ENCODE peak calls at places on chromosomes 5 and 9, in four cellular contexts. One of them, this sample, is unnamed.

GRCh38 chr5:169052207-169052606 is 248.7 kb downstream of the SLIT3 start:
- DNase-seq in HCEC 1CT: no peak
- DNase-seq in SJSA1: peak; percentile 81
- DNase-seq in IMR-90: no peak
- DNase-seq in this sample: no peak

GRCh38 chr9:112175796-112176315 is 759 bp upstream of the SUSD1 start:
- DNase-seq in HCEC 1CT: no peak
- DNase-seq in SJSA1: peak; percentile 19
- DNase-seq in IMR-90: no peak
- DNase-seq in this sample: no peak

GRCh38 chr5:98543490-98543889 is 230.0 kb upstream of the RGMB start:
- DNase-seq in HCEC 1CT: no peak
- DNase-seq in IMR-90: no peak
- DNase-seq in SJSA1: no peak
- DNase-seq in this sample: peak; percentile 14

GRCh38 chr9:10232352-10232930 is 380.4 kb downstream of the PTPRD start:
- DNase-seq in HCEC 1CT: no peak
- DNase-seq in IMR-90: peak; percentile 1
- DNase-seq in SJSA1: no peak
- DNase-seq in this sample: peak; percentile 7

GRCh38 chr5:132257131-132258101 is at the start of gene PDLIM4:
- DNase-seq in HCEC 1CT: no peak
- DNase-seq in SJSA1: peak; percentile 77
- DNase-seq in IMR-90: no peak
- DNase-seq in this sample: no peak

GRCh38 chr5:174383196-174384178 is 338.0 kb downstream of the NSG2 start:
- DNase-seq in IMR-90: peak; percentile 19
- DNase-seq in HCEC 1CT: peak; percentile 37
- DNase-seq in SJSA1: no peak
- DNase-seq in this sample: no peak

GRCh38 chr5:2180456-2180855 is 297.7 kb upstream of the IRX4 start:
- DNase-seq in IMR-90: no peak
- DNase-seq in SJSA1: no peak
- DNase-seq in HCEC 1CT: no peak
- DNase-seq in this sample: no peak

GRCh38 chr5:143707797-143708196 is 104.2 kb upstream of the HMHB1 start:
- DNase-seq in HCEC 1CT: no peak
- DNase-seq in SJSA1: peak; percentile 34
- DNase-seq in IMR-90: no peak
- DNase-seq in this sample: peak; percentile 15

GRCh38 chr9:26058111-26058895 is 380.1 kb upstream of the TUSC1 start:
- DNase-seq in SJSA1: no peak
- DNase-seq in HCEC 1CT: no peak
- DNase-seq in IMR-90: no peak
- DNase-seq in this sample: no peak

GRCh38 chr5:113122053-113122452 is 145.5 kb downstream of the DCP2 start:
- DNase-seq in SJSA1: no peak
- DNase-seq in IMR-90: peak; percentile 94
- DNase-seq in HCEC 1CT: peak; percentile 98
- DNase-seq in this sample: no peak

GRCh38 chr9:114098660-114099522 is at the start of gene KIF12:
- DNase-seq in HCEC 1CT: no peak
- DNase-seq in IMR-90: no peak
- DNase-seq in SJSA1: no peak
- DNase-seq in this sample: no peak

GRCh38 chr5:126182901-126183695 is 240.1 kb upstream of the GRAMD2B start:
- DNase-seq in SJSA1: no peak
- DNase-seq in IMR-90: no peak
- DNase-seq in HCEC 1CT: no peak
- DNase-seq in this sample: no peak

GRCh38 chr5:157361865-157362465 is 96.0 kb downstream of the CYFIP2 start:
- DNase-seq in HCEC 1CT: no peak
- DNase-seq in SJSA1: peak; percentile 88
- DNase-seq in IMR-90: peak; percentile 49
- DNase-seq in this sample: no peak

GRCh38 chr5:61532983-61533382 is 200.9 kb downstream of the ZSWIM6 start:
- DNase-seq in HCEC 1CT: no peak
- DNase-seq in IMR-90: no peak
- DNase-seq in SJSA1: no peak
- DNase-seq in this sample: no peak

GRCh38 chr5:132414634-132415377 is 45.3 kb downstream of the SLC22A5 start:
- DNase-seq in HCEC 1CT: peak; percentile 45
- DNase-seq in IMR-90: no peak
- DNase-seq in SJSA1: peak; percentile 52
- DNase-seq in this sample: no peak

GRCh38 chr5:127589309-127590036 is 59.4 kb upstream of the CTXN3 start:
- DNase-seq in IMR-90: no peak
- DNase-seq in HCEC 1CT: no peak
- DNase-seq in SJSA1: no peak
- DNase-seq in this sample: no peak

GRCh38 chr9:81522721-81523551 is 166.4 kb downstream of the TLE1 start:
- DNase-seq in IMR-90: peak; percentile 66
- DNase-seq in SJSA1: peak; percentile 52
- DNase-seq in HCEC 1CT: peak; percentile 74
- DNase-seq in this sample: peak; percentile 54

GRCh38 chr5:17113174-17113941 is 104.1 kb upstream of the BASP1 start:
- DNase-seq in SJSA1: peak; percentile 89
- DNase-seq in HCEC 1CT: peak; percentile 43
- DNase-seq in IMR-90: peak; percentile 89
- DNase-seq in this sample: no peak

GRCh38 chr5:9546973-9547947 is 1.4 kb upstream of the SEMA5A start:
- DNase-seq in IMR-90: peak; percentile 62
- DNase-seq in SJSA1: peak; percentile 86
- DNase-seq in HCEC 1CT: peak; percentile 62
- DNase-seq in this sample: no peak

GRCh38 chr5:15926586-15926985 is 253.0 kb downstream of the MARCHF11 start:
- DNase-seq in IMR-90: peak; percentile 79
- DNase-seq in HCEC 1CT: no peak
- DNase-seq in SJSA1: no peak
- DNase-seq in this sample: no peak

GRCh38 chr5:67998709-67999251 is 216.8 kb upstream of the PIK3R1 start:
- DNase-seq in IMR-90: peak; percentile 38
- DNase-seq in SJSA1: peak; percentile 50
- DNase-seq in HCEC 1CT: peak; percentile 81
- DNase-seq in this sample: no peak

GRCh38 chr5:131634666-131634995 is 398 bp downstream of the RAPGEF6 start:
- DNase-seq in HCEC 1CT: peak; percentile 51
- DNase-seq in IMR-90: peak; percentile 46
- DNase-seq in SJSA1: no peak
- DNase-seq in this sample: peak; percentile 67

GRCh38 chr9:96140401-96141180 is 161.4 kb downstream of the HSD17B3 start:
- DNase-seq in HCEC 1CT: peak; percentile 32
- DNase-seq in IMR-90: no peak
- DNase-seq in SJSA1: peak; percentile 77
- DNase-seq in this sample: no peak

GRCh38 chr9:136339173-136339957 is 12.0 kb downstream of the GPSM1 start:
- DNase-seq in SJSA1: peak; percentile 45
- DNase-seq in IMR-90: peak; percentile 53
- DNase-seq in HCEC 1CT: peak; percentile 33
- DNase-seq in this sample: no peak

GRCh38 chr9:88236531-88237453 is 98.5 kb upstream of the SPATA31C2 start:
- DNase-seq in IMR-90: peak; percentile 19
- DNase-seq in HCEC 1CT: no peak
- DNase-seq in SJSA1: no peak
- DNase-seq in this sample: no peak

GRCh38 chr9:79195904-79196303 is 375.9 kb upstream of the TLE4 start:
- DNase-seq in HCEC 1CT: peak; percentile 83
- DNase-seq in IMR-90: peak; percentile 96
- DNase-seq in SJSA1: no peak
- DNase-seq in this sample: no peak

GRCh38 chr9:111197251-111197650 is 132.8 kb downstream of the OR2K2 start:
- DNase-seq in IMR-90: no peak
- DNase-seq in HCEC 1CT: no peak
- DNase-seq in SJSA1: no peak
- DNase-seq in this sample: no peak

GRCh38 chr5:54217826-54218503 is 92.4 kb downstream of the ARL15 start:
- DNase-seq in HCEC 1CT: peak; percentile 61
- DNase-seq in IMR-90: peak; percentile 82
- DNase-seq in SJSA1: peak; percentile 54
- DNase-seq in this sample: peak; percentile 51

GRCh38 chr5:88769165-88769564 is 113.8 kb downstream of the MEF2C start:
- DNase-seq in SJSA1: no peak
- DNase-seq in IMR-90: peak; percentile 10
- DNase-seq in HCEC 1CT: no peak
- DNase-seq in this sample: no peak

GRCh38 chr5:1332461-1333001 is 12.4 kb downstream of the CLPTM1L start:
- DNase-seq in IMR-90: no peak
- DNase-seq in SJSA1: no peak
- DNase-seq in HCEC 1CT: no peak
- DNase-seq in this sample: no peak

GRCh38 chr9:83962165-83962564 is 17.9 kb downstream of the HNRNPK start:
- DNase-seq in SJSA1: no peak
- DNase-seq in IMR-90: peak; percentile 23
- DNase-seq in HCEC 1CT: no peak
- DNase-seq in this sample: no peak

GRCh38 chr5:78361226-78361993 is 993 bp downstream of the SCAMP1 start:
- DNase-seq in IMR-90: peak; percentile 78
- DNase-seq in SJSA1: peak; percentile 41
- DNase-seq in HCEC 1CT: peak; percentile 38
- DNase-seq in this sample: peak; percentile 28

GRCh38 chr9:92603990-92604389 is 65.9 kb downstream of the IPPK start:
- DNase-seq in IMR-90: no peak
- DNase-seq in HCEC 1CT: no peak
- DNase-seq in SJSA1: no peak
- DNase-seq in this sample: no peak

GRCh38 chr5:120053841-120054240 is 410.3 kb upstream of the PRR16 start:
- DNase-seq in IMR-90: no peak
- DNase-seq in SJSA1: no peak
- DNase-seq in HCEC 1CT: no peak
- DNase-seq in this sample: no peak

GRCh38 chr5:61202213-61202612 is 39.9 kb upstream of the SMIM15 start:
- DNase-seq in HCEC 1CT: peak; percentile 73
- DNase-seq in IMR-90: peak; percentile 66
- DNase-seq in SJSA1: no peak
- DNase-seq in this sample: no peak

GRCh38 chr9:136198605-136199083 is 6.3 kb downstream of the LHX3 start:
- DNase-seq in SJSA1: no peak
- DNase-seq in HCEC 1CT: no peak
- DNase-seq in IMR-90: no peak
- DNase-seq in this sample: no peak

GRCh38 chr5:122756263-122756911 is 18.5 kb upstream of the SNX2 start:
- DNase-seq in HCEC 1CT: peak; percentile 87
- DNase-seq in IMR-90: peak; percentile 80
- DNase-seq in SJSA1: peak; percentile 29
- DNase-seq in this sample: no peak

GRCh38 chr9:114372971-114373591 is 14.7 kb downstream of the AKNA start:
- DNase-seq in HCEC 1CT: no peak
- DNase-seq in IMR-90: no peak
- DNase-seq in SJSA1: no peak
- DNase-seq in this sample: peak; percentile 99

This sample was measured in Jurkat, Clone E6-1.